ENCODE peak calls at places on chromosome 15, in ten cellular contexts. J, Z, F, U, K, X, W, P, N and V are unnamed samples.

GRCh38 chr15:100759698-100760356 is 119.8 kb upstream of the ALDH1A3 start:
- DNase-seq in W (peak; percentile 44), F (no peak), Z (no peak), K (peak; percentile 9), U (peak; percentile 76), N (peak; percentile 65), P (no peak), J (no peak), X (peak; percentile 38), V (no peak)

GRCh38 chr15:69782809-69783208 is 314.9 kb downstream of the TLE3 start:
- DNase-seq in N (no peak), U (no peak), P (no peak), F (no peak), K (no peak), X (no peak), J (no peak), W (no peak), Z (peak; percentile 14), V (no peak)

GRCh38 chr15:100768501-100768931 is 111.1 kb upstream of the ALDH1A3 start:
- DNase-seq in W (no peak), U (no peak), N (no peak), K (no peak), Z (no peak), J (no peak), X (no peak), F (no peak), P (no peak), V (no peak)

GRCh38 chr15:31328999-31329639 is 2.5 kb downstream of the KLF13 start:
- DNase-seq in X (no peak), W (no peak), J (no peak), F (peak; percentile 62), P (peak; percentile 72), Z (no peak), K (peak; percentile 66), U (no peak), N (no peak), V (no peak)

GRCh38 chr15:75836953-75837321 is 6.3 kb upstream of the UBE2Q2 start:
- DNase-seq in N (peak; percentile 84), U (peak; percentile 84), K (no peak), Z (no peak), X (peak; percentile 75), W (peak; percentile 76), P (peak; percentile 53), F (peak; percentile 56), J (no peak), V (no peak)

GRCh38 chr15:43975326-43975725 is 148.5 kb downstream of the WDR76 start:
- DNase-seq in P (no peak), U (no peak), Z (no peak), F (no peak), J (no peak), W (no peak), X (no peak), N (peak; percentile 24), K (no peak), V (no peak)

GRCh38 chr15:51405646-51406194 is 64.3 kb downstream of the GLDN start:
- DNase-seq in N (no peak), U (peak; percentile 18), K (no peak), F (no peak), W (peak; percentile 30), J (no peak), X (no peak), Z (no peak), P (no peak), V (no peak)

GRCh38 chr15:73794501-73795133 is 41.5 kb upstream of the INSYN1 start:
- DNase-seq in N (no peak), J (no peak), Z (no peak), X (peak; percentile 48), K (no peak), P (no peak), U (peak; percentile 29), W (peak; percentile 14), F (no peak), V (no peak)

GRCh38 chr15:50135123-50135541 is 16.1 kb upstream of the ATP8B4 start:
- DNase-seq in Z (no peak), K (no peak), U (peak; percentile 10), N (no peak), P (no peak), J (no peak), W (peak; percentile 62), F (no peak), X (no peak), V (no peak)

GRCh38 chr15:73927476-73928240 is 1.4 kb downstream of the LOXL1 start:
- DNase-seq in W (peak; percentile 48), Z (no peak), N (peak; percentile 50), J (no peak), P (peak; percentile 84), F (peak; percentile 80), U (peak; percentile 51), X (peak; percentile 66), K (peak; percentile 74), V (peak; percentile 82)

GRCh38 chr15:78064544-78064943 is 13.0 kb downstream of the TBC1D2B start:
- DNase-seq in W (peak; percentile 82), Z (no peak), K (no peak), U (peak; percentile 51), X (peak; percentile 86), F (no peak), N (peak; percentile 87), J (no peak), P (no peak), V (no peak)

GRCh38 chr15:101578443-101578894 is 73.7 kb downstream of the TM2D3 start:
- DNase-seq in X (peak; percentile 44), F (peak; percentile 64), Z (no peak), U (no peak), N (peak; percentile 10), K (peak; percentile 69), W (no peak), J (peak; percentile 18), P (no peak), V (no peak)

GRCh38 chr15:62406268-62406667 is 241.2 kb upstream of the C2CD4B start:
- DNase-seq in K (no peak), F (no peak), P (no peak), J (no peak), Z (no peak), X (no peak), W (no peak), U (no peak), N (no peak), V (no peak)

GRCh38 chr15:100733786-100734185 is 131.4 kb downstream of the ASB7 start:
- DNase-seq in U (peak; percentile 77), Z (no peak), W (peak; percentile 51), X (peak; percentile 29), K (no peak), F (no peak), J (no peak), N (peak; percentile 62), P (no peak), V (no peak)

GRCh38 chr15:100043069-100043641 is 298.6 kb downstream of the ADAMTS17 start:
- DNase-seq in J (no peak), Z (no peak), K (peak; percentile 45), X (peak; percentile 76), U (peak; percentile 57), F (no peak), N (peak; percentile 66), P (no peak), W (peak; percentile 55), V (no peak)

GRCh38 chr15:72838311-72838731 is 54.8 kb upstream of the ADPGK start:
- DNase-seq in U (peak; percentile 6), Z (no peak), W (peak; percentile 1), P (no peak), F (no peak), N (peak; percentile 61), X (peak; percentile 45), K (no peak), J (no peak), V (no peak)

GRCh38 chr15:33654859-33655258 is 313.4 kb upstream of the CHRM5 start:
- DNase-seq in U (no peak), Z (no peak), F (no peak), J (no peak), X (peak; percentile 11), P (no peak), N (peak; percentile 6), W (no peak), K (no peak), V (no peak)
- TF ChIP-seq CTCF in U (no peak), Z (no peak), F (no peak), J (no peak), X (no peak), P (no peak), N (peak; percentile 1), W (no peak), K (no peak), V (no peak)

GRCh38 chr15:42368096-42368495 is 8.8 kb downstream of the CAPN3 start:
- DNase-seq in U (no peak), F (no peak), K (no peak), J (no peak), P (no peak), N (peak; percentile 39), W (no peak), Z (no peak), X (peak; percentile 41), V (no peak)

GRCh38 chr15:42373274-42373673 is 14.0 kb downstream of the CAPN3 start:
- DNase-seq in X (peak; percentile 19), J (no peak), F (no peak), K (no peak), Z (no peak), N (no peak), U (no peak), W (no peak), P (no peak), V (no peak)

GRCh38 chr15:42374810-42375209 is 15.5 kb downstream of the CAPN3 start:
- DNase-seq in W (no peak), P (no peak), J (no peak), N (no peak), X (no peak), K (no peak), F (no peak), U (no peak), Z (no peak), V (no peak)

GRCh38 chr15:42373936-42374335 is 14.6 kb downstream of the CAPN3 start:
- DNase-seq in P (no peak), J (no peak), Z (no peak), W (no peak), N (no peak), F (no peak), X (no peak), K (no peak), U (no peak), V (no peak)

GRCh38 chr15:42371125-42371524 is 11.8 kb downstream of the CAPN3 start:
- DNase-seq in Z (no peak), U (peak; percentile 37), F (no peak), P (no peak), J (no peak), W (peak; percentile 23), K (no peak), N (peak; percentile 11), X (peak; percentile 39), V (no peak)
- TF ChIP-seq CTCF in Z (no peak), U (peak; percentile 36), F (no peak), P (no peak), J (no peak), W (no peak), K (no peak), N (peak; percentile 15), X (peak; percentile 25), V (no peak)

GRCh38 chr15:57012557-57012956 is 94.1 kb downstream of the TCF12 start:
- DNase-seq in K (no peak), P (no peak), X (no peak), U (no peak), F (no peak), N (no peak), W (no peak), Z (no peak), J (no peak), V (no peak)
- TF ChIP-seq CTCF in K (no peak), P (no peak), X (no peak), U (no peak), F (no peak), N (no peak), W (no peak), Z (no peak), J (no peak), V (no peak)

GRCh38 chr15:92306662-92307061 is 87.0 kb upstream of the ST8SIA2 start:
- DNase-seq in Z (no peak), N (peak; percentile 11), K (no peak), J (peak; percentile 20), W (no peak), F (no peak), U (no peak), X (peak; percentile 0), P (no peak), V (no peak)
- TF ChIP-seq CTCF in Z (no peak), N (peak; percentile 20), K (no peak), J (peak; percentile 64), W (no peak), F (no peak), U (no peak), X (no peak), P (no peak), V (peak; percentile 30)